ENCODE peak calls at places on chromosomes 7 and 10, in six cellular contexts. O is HCT116, S is K562, E is H1, F is GM12878, W is HepG2. N is an unnamed sample.

GRCh38 chr7:106065560-106066500 is 46.3 kb downstream of the SYPL1 start:
- DNase-seq in S (no peak), F (no peak), E (peak), O (no peak), W (peak), N (no peak)

GRCh38 chr7:38838992-38839391 is 70.0 kb downstream of the VPS41 start:
- DNase-seq in S (no peak), E (no peak), W (no peak), O (no peak), F (no peak), N (no peak)

GRCh38 chr10:29949411-29950011 is 109.9 kb downstream of the JCAD start:
- DNase-seq in O (no peak), E (no peak), F (no peak), S (no peak), W (no peak), N (no peak)

GRCh38 chr7:33965116-33965827 is 59.9 kb downstream of the BMPER start:
- DNase-seq in F (no peak), S (no peak), E (no peak), O (no peak), W (no peak), N (no peak)

GRCh38 chr7:42107484-42107883 is 129.5 kb downstream of the GLI3 start:
- DNase-seq in E (no peak), W (no peak), S (no peak), F (no peak), O (no peak), N (peak)

GRCh38 chr7:151794508-151795167 is 82.3 kb downstream of the PRKAG2 start:
- DNase-seq in S (no peak), F (no peak), O (no peak), E (no peak), W (no peak), N (no peak)

GRCh38 chr7:7944619-7945282 is 23.8 kb upstream of the GLCCI1 start:
- DNase-seq in E (no peak), W (no peak), O (no peak), F (peak), S (no peak), N (no peak)

GRCh38 chr10:104809288-104810090 is 168.4 kb downstream of the SORCS3 start:
- DNase-seq in O (peak), W (peak), S (no peak), E (no peak), F (no peak), N (peak)

GRCh38 chr7:32164341-32164996 is 94.3 kb upstream of the PDE1C start:
- DNase-seq in S (peak), F (no peak), W (peak), O (peak), E (peak), N (peak)

GRCh38 chr10:6987536-6987945 is 407.5 kb upstream of the PRKCQ start:
- DNase-seq in S (no peak), F (no peak), O (no peak), W (no peak), E (no peak), N (no peak)

GRCh38 chr10:94010886-94011285 is 17.2 kb downstream of the PLCE1 start:
- DNase-seq in W (no peak), E (no peak), S (no peak), O (no peak), F (no peak), N (no peak)

GRCh38 chr7:140005754-140006503 is 56.8 kb downstream of the PARP12 start:
- DNase-seq in O (peak), W (peak), S (peak), F (no peak), E (peak), N (peak)

GRCh38 chr7:81767883-81768282 is 2.0 kb downstream of the HGF start:
- DNase-seq in F (no peak), S (no peak), W (no peak), E (no peak), O (no peak), N (no peak)
- H3K9ac ChIP-seq in F (no peak), S (no peak), W (no peak), E (no peak), O (no peak), N (no peak)

GRCh38 chr7:138167222-138167621 is 91.0 kb downstream of the AKR1D1 start:
- DNase-seq in E (no peak), F (no peak), S (no peak), O (no peak), W (no peak), N (no peak)

GRCh38 chr7:138167869-138168296 is 91.6 kb downstream of the AKR1D1 start:
- DNase-seq in F (no peak), W (no peak), S (no peak), O (no peak), E (no peak), N (peak)

GRCh38 chr7:138170959-138171703 is 94.9 kb downstream of the AKR1D1 start:
- DNase-seq in F (peak), S (no peak), O (no peak), E (no peak), W (no peak), N (no peak)

GRCh38 chr7:138169441-138169851 is 93.2 kb downstream of the AKR1D1 start:
- DNase-seq in W (no peak), S (no peak), F (no peak), O (no peak), E (no peak), N (peak)

GRCh38 chr7:138170298-138170697 is 94.0 kb downstream of the AKR1D1 start:
- DNase-seq in W (peak), F (no peak), O (no peak), S (no peak), E (no peak), N (peak)
- H3K4me3 ChIP-seq in W (no peak), F (no peak), O (no peak), S (no peak), E (no peak), N (no peak)

GRCh38 chr7:50681451-50682045 is 101.1 kb downstream of the GRB10 start:
- DNase-seq in E (no peak), W (no peak), O (no peak), F (no peak), S (no peak), N (no peak)
- TF ChIP-seq ZNF274 in E (no peak), W (no peak), O (no peak), F (no peak), S (no peak), N (no peak)

DNA sequence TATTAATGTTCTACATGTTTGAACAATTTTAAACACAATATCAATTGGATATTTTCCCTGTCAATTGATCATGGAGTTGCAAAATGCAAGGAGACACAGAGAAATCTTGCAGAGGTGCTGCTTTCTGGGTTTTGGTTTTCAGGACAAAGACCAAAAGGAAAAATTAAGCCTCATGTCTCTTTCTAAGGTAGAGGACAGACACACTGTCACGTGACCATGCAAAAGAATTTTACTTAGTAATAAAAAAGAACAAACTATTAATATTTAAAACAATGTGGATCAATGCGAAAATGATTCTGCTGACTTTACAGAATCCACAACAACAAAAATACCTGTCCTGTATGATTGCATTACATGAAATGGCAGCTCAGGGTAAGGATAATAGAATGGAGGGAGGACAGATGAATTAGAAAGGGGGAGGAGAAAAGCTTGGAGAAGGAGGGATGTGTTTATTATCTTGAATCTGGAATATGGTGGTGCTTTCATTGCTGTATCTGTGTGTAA is 493.7 kb upstream of the NUPR2 start:
- DNase-seq in O (no peak), W (no peak), E (no peak), F (no peak), S (no peak), N (no peak)
- H3K9ac ChIP-seq in O (no peak), W (no peak), E (no peak), F (no peak), S (no peak), N (no peak)

DNA sequence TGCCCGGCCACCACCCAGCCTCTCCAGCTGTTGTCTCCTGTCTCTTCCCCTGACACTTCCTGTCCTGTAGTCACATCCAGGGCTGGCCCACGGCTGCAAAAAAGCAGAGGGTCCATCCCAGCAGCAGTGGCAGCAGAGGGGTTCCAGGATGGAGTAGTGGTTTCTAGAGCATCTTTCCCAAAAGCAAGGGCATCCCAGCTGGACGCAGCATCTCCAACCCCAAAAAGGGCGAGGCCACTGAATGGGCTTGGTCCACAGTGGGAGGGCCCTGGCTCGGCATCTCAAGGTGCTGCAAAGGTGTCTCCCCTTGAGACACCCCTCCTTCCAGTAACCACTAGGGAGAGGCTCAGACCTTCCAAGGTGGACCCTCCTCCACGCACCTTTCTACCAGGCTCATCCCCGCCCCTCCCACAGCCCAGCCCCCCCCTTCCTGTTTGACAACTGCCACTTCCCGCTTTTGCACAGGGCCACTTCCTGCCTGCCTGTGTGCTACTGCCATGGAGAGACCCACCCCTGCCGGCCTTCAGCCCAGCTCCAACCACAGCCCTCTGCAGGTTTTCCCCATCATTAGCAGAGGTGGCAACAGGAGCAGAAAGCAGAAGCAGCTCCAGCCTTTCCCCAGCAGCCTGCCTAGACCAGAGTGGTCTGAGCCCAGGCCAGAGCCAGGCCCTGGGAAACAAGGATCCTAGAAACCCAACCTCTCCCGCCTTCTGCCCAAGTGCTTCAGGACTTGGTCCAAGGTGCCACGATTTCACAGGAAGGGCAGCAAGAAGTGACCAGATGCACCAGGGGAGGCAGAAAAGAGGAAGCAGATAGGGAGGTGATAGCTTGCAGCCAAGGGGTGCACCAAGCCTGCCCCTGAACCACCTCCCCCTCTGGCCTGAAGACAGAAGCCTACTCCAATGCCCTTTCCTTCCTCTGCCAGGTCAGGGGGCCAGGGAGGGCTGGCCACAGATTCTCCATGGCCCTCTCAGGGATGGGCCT is 8.6 kb downstream of the CAMK2G start:
- DNase-seq in W (no peak), S (no peak), E (no peak), F (no peak), O (no peak), N (no peak)
- H3K4me3 ChIP-seq in W (no peak), S (no peak), E (no peak), F (peak), O (no peak), N (no peak)

N was measured in NT2/D1.